ENCODE peak calls at places on chromosomes 3 and 15, in nine cellular contexts. W is cardiac fibroblast, J is choroid plexus epithelial cell, V is epithelial cell of proximal tubule, N is ovary, E is psoas muscle, B is thoracic aorta, G is endothelial cell of umbilical vein, I is A673. U is an unnamed sample.

GRCh38 chr15:75578206-75578947 is 738 bp downstream of the PTPN9 start:
- DNase-seq in G (peak), V (no peak), W (peak), J (peak), E (peak), N (peak), I (peak), B (no peak), U (no peak)

GRCh38 chr15:50162988-50163718 is 18.8 kb upstream of the SLC27A2 start:
- DNase-seq in N (no peak), E (no peak), I (no peak), V (no peak), J (peak), W (no peak), G (no peak), B (no peak), U (no peak)

GRCh38 chr15:80931191-80931590 is 58.4 kb downstream of the MESD start:
- DNase-seq in W (peak), G (no peak), N (no peak), V (no peak), E (no peak), I (no peak), J (no peak), B (no peak), U (peak)

GRCh38 chr3:162517110-162517509 is 1020.5 kb downstream of the OTOL1 start:
- DNase-seq in J (peak), N (no peak), W (no peak), E (no peak), B (no peak), V (no peak), I (peak), G (no peak), U (peak)

GRCh38 chr3:48514431-48515227 is 10.7 kb upstream of the SHISA5 start:
- DNase-seq in J (no peak), N (no peak), I (no peak), W (no peak), G (no peak), V (no peak), E (no peak), B (no peak), U (no peak)

GRCh38 chr3:46571684-46572083 is 5.6 kb upstream of the LRRC2 start:
- DNase-seq in G (no peak), V (no peak), I (no peak), E (no peak), N (no peak), J (no peak), W (no peak), B (no peak), U (no peak)

GRCh38 chr3:15074500-15074899 is 9.4 kb upstream of the MRPS25 start:
- DNase-seq in E (no peak), I (no peak), V (no peak), J (no peak), B (no peak), G (no peak), W (no peak), N (no peak), U (no peak)

GRCh38 chr3:33115024-33115768 is 1.4 kb downstream of the CRTAP start:
- DNase-seq in G (peak), V (peak), B (peak), W (peak), N (peak), J (peak), E (peak), I (peak), U (peak)

GRCh38 chr3:120432105-120432860 is 18.5 kb downstream of the FSTL1 start:
- DNase-seq in N (no peak), E (no peak), B (no peak), G (no peak), W (peak), I (peak), J (peak), V (no peak), U (peak)

GRCh38 chr3:32078864-32079263 is 27.6 kb upstream of the GPD1L start:
- DNase-seq in G (no peak), N (no peak), W (no peak), I (no peak), J (no peak), B (no peak), E (no peak), V (no peak), U (no peak)

GRCh38 chr3:22979581-22979980 is 223.5 kb upstream of the UBE2E2 start:
- DNase-seq in I (no peak), W (no peak), B (no peak), J (no peak), E (no peak), G (no peak), N (no peak), V (no peak), U (no peak)

GRCh38 chr15:90266485-90266884 is 1.0 kb downstream of the NGRN start:
- DNase-seq in N (no peak), V (no peak), G (no peak), I (peak), E (no peak), B (no peak), J (peak), W (peak), U (peak)
- H3K4me3 ChIP-seq in N (peak), V (peak), G (peak), I (peak), E (peak), B (peak), J (peak), W (peak), U (peak)

DNA sequence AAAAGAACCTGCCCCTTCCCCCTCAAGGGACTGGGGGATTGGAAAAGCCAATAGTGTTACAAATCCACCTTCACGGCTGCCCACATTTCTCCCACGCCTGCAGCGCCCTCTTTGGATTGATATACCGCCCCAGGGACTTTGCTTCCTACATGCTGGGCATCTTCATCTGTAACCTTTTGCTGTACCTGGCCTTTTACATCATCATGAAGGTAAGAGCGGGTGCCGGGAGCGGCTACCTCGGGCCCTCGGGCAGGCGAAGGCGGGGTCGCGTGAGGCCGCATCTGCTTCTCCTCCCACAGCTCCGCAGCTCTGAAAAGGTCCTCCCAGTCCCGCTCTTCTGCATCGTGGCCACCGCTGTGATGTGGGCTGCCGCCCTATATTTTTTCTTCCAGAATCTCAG is 73.1 kb downstream of the USF3 start:
- DNase-seq in I (no peak), E (no peak), J (no peak), B (no peak), N (no peak), G (no peak), V (no peak), W (no peak), U (no peak)
- TF ChIP-seq CTCF in I (peak), E (no peak), J (peak), B (no peak), N (no peak), G (peak), V (peak), W (peak), U (peak)

GRCh38 chr3:170730071-170730812 is 139.8 kb downstream of the RPL22L1 start:
- DNase-seq in G (peak), I (no peak), W (peak), E (no peak), B (no peak), N (no peak), V (no peak), J (no peak), U (no peak)
- H3K4me3 ChIP-seq in G (no peak), I (no peak), W (no peak), E (no peak), B (no peak), N (no peak), V (no peak), J (no peak), U (no peak)

GRCh38 chr3:90091557-90091956 is 984.1 kb downstream of the EPHA3 start:
- DNase-seq in I (peak), B (no peak), V (no peak), J (peak), N (peak), W (peak), G (no peak), E (no peak), U (peak)

GRCh38 chr3:90092994-90093393 is 985.6 kb downstream of the EPHA3 start:
- DNase-seq in N (no peak), E (no peak), J (peak), I (peak), W (peak), B (no peak), V (no peak), G (no peak), U (peak)
- TF ChIP-seq CTCF in N (peak), E (peak), J (peak), I (peak), W (peak), B (no peak), V (peak), G (no peak), U (peak)

GRCh38 chr3:12972791-12973702 is 100.2 kb downstream of the IQSEC1 start:
- DNase-seq in E (no peak), G (no peak), W (no peak), J (no peak), V (no peak), I (no peak), B (no peak), N (no peak), U (no peak)

GRCh38 chr3:12974819-12975218 is 98.4 kb downstream of the IQSEC1 start:
- DNase-seq in J (no peak), W (no peak), V (no peak), E (peak), N (no peak), I (no peak), G (no peak), B (no peak), U (no peak)

GRCh38 chr3:12973827-12974226 is 99.4 kb downstream of the IQSEC1 start:
- DNase-seq in B (no peak), I (no peak), W (no peak), V (no peak), N (no peak), J (no peak), G (no peak), E (no peak), U (no peak)

GRCh38 chr3:12975748-12976522 is 97.3 kb downstream of the IQSEC1 start:
- DNase-seq in G (no peak), I (no peak), E (peak), V (no peak), N (no peak), W (no peak), B (no peak), J (no peak), U (no peak)

GRCh38 chr3:12974316-12974715 is 98.9 kb downstream of the IQSEC1 start:
- DNase-seq in E (no peak), B (no peak), N (no peak), W (peak), V (no peak), J (no peak), I (no peak), G (peak), U (no peak)
- H3K4me3 ChIP-seq in E (no peak), B (no peak), N (no peak), W (no peak), V (no peak), J (no peak), I (no peak), G (no peak), U (no peak)

GRCh38 chr3:109224333-109224732 is 87.8 kb downstream of the C3orf85 start:
- DNase-seq in E (no peak), G (no peak), W (no peak), I (no peak), J (no peak), V (peak), B (no peak), N (no peak), U (no peak)
- TF ChIP-seq CTCF in E (no peak), G (no peak), W (no peak), I (peak), J (peak), V (peak), B (no peak), N (no peak), U (no peak)

GRCh38 chr3:8503461-8503860 is 1.8 kb downstream of the LMCD1 start:
- DNase-seq in V (no peak), W (no peak), G (peak), I (no peak), N (no peak), E (no peak), B (no peak), J (peak), U (no peak)
- H3K4me3 ChIP-seq in V (peak), W (peak), G (no peak), I (no peak), N (peak), E (peak), B (peak), J (peak), U (peak)

GRCh38 chr15:100909582-100909981 is 9.6 kb upstream of the LRRK1 start:
- DNase-seq in V (no peak), I (no peak), G (no peak), E (no peak), N (no peak), W (no peak), J (no peak), B (no peak), U (no peak)

GRCh38 chr15:100911086-100911485 is 8.1 kb upstream of the LRRK1 start:
- DNase-seq in V (no peak), I (no peak), W (no peak), B (no peak), N (no peak), G (no peak), J (no peak), E (no peak), U (no peak)

GRCh38 chr15:100910556-100910955 is 8.6 kb upstream of the LRRK1 start:
- DNase-seq in E (no peak), B (no peak), V (no peak), N (no peak), W (no peak), J (no peak), G (no peak), I (no peak), U (no peak)

GRCh38 chr15:100908466-100908865 is 10.7 kb upstream of the LRRK1 start:
- DNase-seq in V (no peak), G (no peak), N (no peak), B (no peak), I (no peak), W (no peak), E (no peak), J (no peak), U (no peak)

GRCh38 chr15:100910119-100910518 is 9.0 kb upstream of the LRRK1 start:
- DNase-seq in V (no peak), W (no peak), G (no peak), B (no peak), E (no peak), N (no peak), I (no peak), J (no peak), U (no peak)
- TF ChIP-seq CTCF in V (peak), W (peak), G (peak), B (no peak), E (no peak), N (no peak), I (peak), J (peak), U (peak)